ENCODE peak calls at places on chromosome 13, in ten cellular contexts. G, W, I, A, T, N, V, C, H and B are unnamed samples. For H3K9me2, the result is how much of the 10 kb centered on the place peaks cover.

GRCh38 chr13:90576067-90576466 is 771.4 kb upstream of the MIR17HG start:
- DNase-seq in G (no peak), W (no peak), I (no peak), A (no peak), T (no peak), N (no peak), V (no peak), C (no peak), H (no peak), B (no peak)

GRCh38 chr13:48585456-48585840 is 52.6 kb upstream of the RCBTB2 start:
- DNase-seq in G (peak), W (no peak), I (peak), A (no peak), T (no peak), N (peak), V (no peak), C (no peak), H (no peak), B (peak)

GRCh38 chr13:94548382-94549240 is 47.3 kb downstream of the TGDS start:
- DNase-seq in G (peak), W (peak), I (peak), A (peak), T (peak), N (peak), V (no peak), C (peak), H (peak), B (peak)

GRCh38 chr13:28658539-28658795 is 463 bp upstream of the POMP start:
- DNase-seq in G (no peak), W (no peak), I (no peak), A (no peak), T (peak), N (no peak), V (no peak), C (peak), H (peak), B (no peak)

GRCh38 chr13:99812611-99813010 is 159.0 kb downstream of the ZIC5 start:
- DNase-seq in G (peak), W (no peak), I (peak), A (no peak), T (no peak), N (no peak), V (peak), C (no peak), H (no peak), B (no peak)

GRCh38 chr13:30158774-30159445 is 148.4 kb downstream of the KATNAL1 start:
- DNase-seq in G (peak), W (no peak), I (peak), A (no peak), T (no peak), N (no peak), V (no peak), C (no peak), H (peak), B (no peak)

GRCh38 chr13:80399340-80400163 is 58.6 kb upstream of the SPRY2 start:
- DNase-seq in G (peak), W (no peak), I (peak), A (no peak), T (no peak), N (no peak), V (peak), C (peak), H (no peak), B (no peak)

GRCh38 chr13:110661256-110661655 is 44.7 kb downstream of the CARS2 start:
- DNase-seq in G (no peak), W (no peak), I (no peak), A (no peak), T (no peak), N (no peak), V (no peak), C (no peak), H (no peak), B (no peak)

GRCh38 chr13:31172001-31172400 is 10.3 kb upstream of the HSPH1 start:
- DNase-seq in G (peak), W (no peak), I (peak), A (no peak), T (no peak), N (no peak), V (no peak), C (no peak), H (no peak), B (no peak)

GRCh38 chr13:69565334-69565733 is 542.3 kb upstream of the ATXN8OS start:
- DNase-seq in G (peak), W (peak), I (peak), A (no peak), T (peak), N (peak), V (peak), C (peak), H (peak), B (peak)

GRCh38 chr13:20264271-20265018 is 32.3 kb upstream of the GJB6 start:
- DNase-seq in G (no peak), W (no peak), I (no peak), A (no peak), T (no peak), N (no peak), V (no peak), C (no peak), H (no peak), B (no peak)

GRCh38 chr13:26475176-26476110 is 82.0 kb upstream of the WASF3 start:
- DNase-seq in G (no peak), W (no peak), I (no peak), A (no peak), T (no peak), N (peak), V (no peak), C (no peak), H (no peak), B (no peak)

GRCh38 chr13:112194167-112194530 is 127.2 kb downstream of the SOX1 start:
- DNase-seq in G (no peak), W (no peak), I (no peak), A (no peak), T (no peak), N (no peak), V (no peak), C (no peak), H (no peak), B (no peak)

DNA sequence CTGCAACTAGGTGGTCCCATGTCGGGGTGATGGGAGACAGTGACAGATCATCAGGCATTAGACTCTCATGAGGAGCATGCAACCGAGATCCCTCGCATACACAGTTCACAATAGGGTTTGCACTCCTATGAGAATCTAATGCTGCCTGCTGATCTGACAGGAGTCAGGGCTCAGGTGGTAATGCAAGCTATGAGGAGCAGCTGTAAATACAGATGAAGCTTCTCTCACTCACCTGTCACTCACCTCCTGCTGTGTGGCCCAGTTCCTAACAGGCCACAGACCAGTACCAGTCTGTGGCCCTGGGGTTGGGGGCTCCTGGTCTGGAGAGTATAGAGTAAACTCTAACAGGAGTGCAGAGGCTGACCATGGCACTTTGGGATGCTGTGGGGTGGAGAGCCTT is 209.2 kb downstream of the DLEU7 start:
- DNase-seq in G (no peak), W (no peak), I (no peak), A (no peak), T (no peak), N (no peak), V (no peak), C (no peak), H (no peak), B (no peak)
- H3K9me2 ChIP-seq in G (under half), W (under half), I (under half), A (under half), T (under half), N (under half), V (under half), C (under half), H (under half), B (under half)

DNA sequence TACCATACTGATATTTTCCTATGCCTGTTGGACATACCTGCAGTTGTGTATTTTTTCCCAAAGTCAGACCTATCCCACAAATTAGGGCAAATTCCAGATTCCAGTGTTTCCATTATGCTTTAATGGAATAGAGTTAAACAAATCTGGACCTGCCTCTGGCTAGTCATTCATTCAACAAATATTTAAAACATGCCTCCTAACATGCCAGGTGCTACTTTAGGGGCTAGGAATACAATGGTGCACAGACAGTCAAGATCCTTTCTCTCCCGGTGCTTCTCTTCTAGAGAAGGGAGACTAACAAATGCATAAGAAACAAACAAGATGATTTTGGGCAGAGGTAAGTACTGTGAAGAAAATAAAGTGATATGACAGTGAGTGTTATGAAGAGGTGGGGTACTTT is 7.5 kb upstream of the WDFY2 start:
- DNase-seq in G (no peak), W (no peak), I (no peak), A (no peak), T (no peak), N (no peak), V (no peak), C (no peak), H (no peak), B (no peak)
- H3K9me2 ChIP-seq in G (under half), W (under half), I (under half), A (under half), T (under half), N (under half), V (under half), C (under half), H (under half), B (under half)

DNA sequence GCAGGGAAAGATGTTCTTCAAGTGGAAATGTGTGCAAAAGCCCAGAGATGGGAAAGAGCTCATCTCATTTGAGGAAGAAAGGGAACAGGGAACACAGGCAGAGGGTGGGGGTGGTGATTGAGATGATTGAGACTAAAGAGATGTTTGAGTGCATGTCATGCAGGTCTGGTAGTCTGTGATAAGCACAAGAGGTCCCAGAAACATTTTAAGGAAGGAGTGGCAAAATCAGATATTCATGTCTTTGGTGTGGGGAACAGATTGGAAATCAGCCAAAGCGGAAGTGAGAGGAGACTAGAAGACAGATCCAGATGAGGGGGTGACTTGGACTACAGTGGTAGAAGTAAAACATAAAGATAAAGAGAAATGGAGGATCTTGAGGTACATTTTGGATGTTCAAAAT is 39.4 kb upstream of the DACH1 start:
- DNase-seq in G (no peak), W (no peak), I (no peak), A (no peak), T (peak), N (no peak), V (no peak), C (no peak), H (no peak), B (no peak)
- H3K9me2 ChIP-seq in G (under half), W (under half), I (under half), A (under half), T (under half), N (under half), V (under half), C (under half), H (under half), B (under half)

GRCh38 chr13:44174769-44175425 is 198.7 kb upstream of the SERP2 start:
- DNase-seq in G (no peak), W (no peak), I (peak), A (no peak), T (no peak), N (no peak), V (no peak), C (peak), H (peak), B (no peak)
- H3K9me2 ChIP-seq in G (under half), W (under half), I (under half), A (under half), T (under half), N (under half), V (under half), C (under half), H (under half), B (under half)

GRCh38 chr13:101332583-101332982 is 83.7 kb downstream of the NALCN start:
- DNase-seq in G (no peak), W (no peak), I (no peak), A (no peak), T (no peak), N (no peak), V (no peak), C (no peak), H (no peak), B (no peak)
- H3K9me2 ChIP-seq in G (under half), W (under half), I (under half), A (under half), T (under half), N (under half), V (under half), C (under half), H (under half), B (under half)

DNA sequence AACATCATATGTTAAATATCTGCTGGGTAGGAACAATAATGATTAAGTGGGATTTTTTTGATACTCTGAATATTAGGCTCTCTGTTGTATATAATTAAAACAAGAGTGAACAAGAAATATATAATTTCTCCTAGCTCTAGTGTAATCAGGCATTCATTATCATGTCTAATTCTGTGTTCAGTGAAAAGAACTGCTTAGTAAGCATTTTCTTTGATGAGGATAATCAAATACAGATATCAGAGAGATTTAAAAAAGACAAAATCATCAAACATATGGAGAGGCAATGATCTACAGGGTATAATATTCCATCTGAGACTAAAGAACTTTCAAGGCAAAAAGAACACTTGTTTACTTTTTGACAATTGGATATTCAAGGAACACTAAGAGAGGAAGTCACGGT is 241.1 kb downstream of the DNAJC15 start:
- DNase-seq in G (no peak), W (no peak), I (no peak), A (no peak), T (no peak), N (no peak), V (no peak), C (no peak), H (no peak), B (no peak)
- H3K9me2 ChIP-seq in G (under half), W (under half), I (under half), A (under half), T (under half), N (under half), V (under half), C (under half), H (under half), B (under half)

DNA sequence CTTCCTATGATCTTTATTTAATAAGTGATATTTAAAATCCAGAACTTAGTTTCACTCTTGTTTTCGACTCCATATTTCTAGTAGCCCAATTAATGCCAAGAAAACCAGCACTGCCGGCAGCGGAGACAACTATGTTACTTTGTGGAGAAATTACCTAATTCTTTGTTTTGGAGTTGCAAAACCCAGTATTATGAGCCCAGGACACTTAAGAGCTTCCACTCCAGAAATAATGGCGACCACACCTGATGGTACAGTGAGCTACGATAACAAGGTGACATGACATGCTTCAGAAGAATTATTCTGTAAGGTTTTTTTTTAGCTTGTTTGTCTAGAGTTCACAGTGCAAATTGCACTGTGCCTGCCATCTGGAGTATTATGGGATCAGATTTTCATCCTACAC is 136.4 kb downstream of the ZAR1L start:
- DNase-seq in G (no peak), W (no peak), I (no peak), A (no peak), T (no peak), N (no peak), V (no peak), C (no peak), H (no peak), B (no peak)
- H3K9me2 ChIP-seq in G (under half), W (under half), I (under half), A (under half), T (under half), N (under half), V (under half), C (under half), H (under half), B (under half)

DNA sequence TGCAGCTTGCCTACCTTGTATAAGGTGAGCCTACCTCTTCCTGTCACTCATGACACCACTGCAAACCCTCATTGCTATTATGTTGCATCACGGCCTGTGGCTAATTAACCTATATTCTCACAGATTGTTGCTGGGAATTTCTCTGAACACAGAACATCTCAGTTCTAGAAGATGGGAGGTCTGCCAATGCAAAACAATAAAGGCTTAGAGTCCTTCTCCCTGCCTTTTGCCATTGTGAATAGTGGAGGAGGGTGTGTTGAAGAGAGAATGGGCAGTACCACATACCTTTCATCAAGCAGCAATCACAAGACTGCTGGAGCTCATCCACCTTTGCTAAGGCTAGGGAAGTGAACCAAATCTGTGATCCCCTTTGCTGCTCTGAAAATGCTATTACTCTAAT is 34.4 kb downstream of the WDFY2 start:
- DNase-seq in G (no peak), W (no peak), I (no peak), A (no peak), T (no peak), N (no peak), V (no peak), C (no peak), H (no peak), B (no peak)
- H3K9me2 ChIP-seq in G (under half), W (under half), I (under half), A (under half), T (under half), N (under half), V (under half), C (under half), H (under half), B (under half)

DNA sequence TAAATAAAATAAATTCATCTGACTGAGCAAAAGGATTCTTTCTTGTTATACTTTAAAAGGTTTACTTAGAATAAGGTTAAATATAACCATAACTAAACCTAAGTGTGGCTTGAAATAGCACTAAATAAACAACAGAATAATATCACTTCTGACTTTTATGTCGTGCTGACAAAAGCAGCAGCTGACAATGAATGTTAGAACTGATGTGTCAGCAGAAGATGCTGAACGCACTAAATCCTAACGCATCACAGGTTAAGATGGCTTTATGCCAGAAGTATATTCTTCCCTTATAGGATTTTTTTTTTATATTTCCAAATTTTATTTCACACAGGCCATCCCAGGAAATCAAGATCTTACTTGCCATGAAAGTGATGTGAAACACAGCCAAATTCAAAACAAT is 558.3 kb upstream of the NBEA start:
- DNase-seq in G (no peak), W (no peak), I (no peak), A (no peak), T (no peak), N (no peak), V (no peak), C (no peak), H (no peak), B (no peak)
- H3K9me2 ChIP-seq in G (under half), W (under half), I (under half), A (under half), T (under half), N (under half), V (under half), C (under half), H (under half), B (under half)